ENCODE peak calls at places on chromosomes 4 and X, in four cellular contexts. One of them, this sample, is unnamed.

GRCh38 chr4:10421344-10422055 is 35.7 kb downstream of the ZNF518B start:
- DNase-seq in substantia nigra: no peak
- DNase-seq in activated CD4-positive, alpha-beta memory T cell treated with anti-CD3 and anti-CD28 coated beads for 36 hours: no peak
- DNase-seq in NCI-H1105: peak; percentile 6
- DNase-seq in this sample: no peak

GRCh38 chr4:109046549-109047171 is 255.8 kb downstream of the COL25A1 start:
- DNase-seq in NCI-H1105: no peak
- DNase-seq in substantia nigra: no peak
- DNase-seq in activated CD4-positive, alpha-beta memory T cell treated with anti-CD3 and anti-CD28 coated beads for 36 hours: no peak
- DNase-seq in this sample: no peak

GRCh38 chr4:165477799-165478198 is 99.0 kb downstream of the CPE start:
- DNase-seq in substantia nigra: no peak
- DNase-seq in activated CD4-positive, alpha-beta memory T cell treated with anti-CD3 and anti-CD28 coated beads for 36 hours: no peak
- DNase-seq in NCI-H1105: no peak
- DNase-seq in this sample: no peak

GRCh38 chrX:19811807-19812604 is 75.4 kb downstream of the SH3KBP1 start:
- DNase-seq in substantia nigra: no peak
- DNase-seq in NCI-H1105: no peak
- DNase-seq in activated CD4-positive, alpha-beta memory T cell treated with anti-CD3 and anti-CD28 coated beads for 36 hours: peak; percentile 24
- DNase-seq in this sample: no peak

GRCh38 chrX:118823263-118824172 is at the start of gene ZCCHC12:
- DNase-seq in substantia nigra: peak; percentile 16
- DNase-seq in activated CD4-positive, alpha-beta memory T cell treated with anti-CD3 and anti-CD28 coated beads for 36 hours: peak; percentile 49
- DNase-seq in NCI-H1105: peak; percentile 79
- DNase-seq in this sample: peak; percentile 41

GRCh38 chrX:154443479-154443910 is 446 bp upstream of the FAM50A start:
- DNase-seq in NCI-H1105: peak; percentile 11
- DNase-seq in activated CD4-positive, alpha-beta memory T cell treated with anti-CD3 and anti-CD28 coated beads for 36 hours: no peak
- DNase-seq in substantia nigra: no peak
- DNase-seq in this sample: no peak

GRCh38 chr4:139833131-139833930 is 167.7 kb downstream of the MGST2 start:
- DNase-seq in substantia nigra: no peak
- DNase-seq in activated CD4-positive, alpha-beta memory T cell treated with anti-CD3 and anti-CD28 coated beads for 36 hours: no peak
- DNase-seq in NCI-H1105: peak; percentile 71
- DNase-seq in this sample: no peak

GRCh38 chrX:43604753-43605152 is 51.3 kb upstream of the MAOA start:
- DNase-seq in NCI-H1105: no peak
- DNase-seq in substantia nigra: no peak
- DNase-seq in activated CD4-positive, alpha-beta memory T cell treated with anti-CD3 and anti-CD28 coated beads for 36 hours: no peak
- DNase-seq in this sample: no peak

GRCh38 chr4:36712013-36712412 is 430.6 kb downstream of the DTHD1 start:
- DNase-seq in activated CD4-positive, alpha-beta memory T cell treated with anti-CD3 and anti-CD28 coated beads for 36 hours: no peak
- DNase-seq in substantia nigra: no peak
- DNase-seq in NCI-H1105: no peak
- DNase-seq in this sample: no peak

GRCh38 chr4:149409186-149410056 is 406.2 kb downstream of the IQCM start:
- DNase-seq in NCI-H1105: no peak
- DNase-seq in substantia nigra: no peak
- DNase-seq in activated CD4-positive, alpha-beta memory T cell treated with anti-CD3 and anti-CD28 coated beads for 36 hours: no peak
- DNase-seq in this sample: peak; percentile 23

GRCh38 chrX:152641996-152642395 is 4.3 kb downstream of the GABRQ start:
- DNase-seq in substantia nigra: no peak
- DNase-seq in NCI-H1105: no peak
- DNase-seq in activated CD4-positive, alpha-beta memory T cell treated with anti-CD3 and anti-CD28 coated beads for 36 hours: no peak
- DNase-seq in this sample: peak; percentile 21

GRCh38 chr4:72243641-72244040 is 211.8 kb downstream of the NPFFR2 start:
- DNase-seq in NCI-H1105: no peak
- DNase-seq in activated CD4-positive, alpha-beta memory T cell treated with anti-CD3 and anti-CD28 coated beads for 36 hours: no peak
- DNase-seq in substantia nigra: no peak
- DNase-seq in this sample: no peak

GRCh38 chrX:7065473-7065872 is 82.0 kb upstream of the STS start:
- DNase-seq in NCI-H1105: no peak
- DNase-seq in activated CD4-positive, alpha-beta memory T cell treated with anti-CD3 and anti-CD28 coated beads for 36 hours: no peak
- DNase-seq in substantia nigra: no peak
- DNase-seq in this sample: no peak

GRCh38 chr4:176443117-176443516 is 123.4 kb downstream of the SPCS3 start:
- DNase-seq in NCI-H1105: no peak
- DNase-seq in activated CD4-positive, alpha-beta memory T cell treated with anti-CD3 and anti-CD28 coated beads for 36 hours: no peak
- DNase-seq in substantia nigra: no peak
- DNase-seq in this sample: peak; percentile 25

GRCh38 chr4:93515208-93515607 is 313.3 kb upstream of the ATOH1 start:
- DNase-seq in activated CD4-positive, alpha-beta memory T cell treated with anti-CD3 and anti-CD28 coated beads for 36 hours: no peak
- DNase-seq in NCI-H1105: no peak
- DNase-seq in substantia nigra: no peak
- DNase-seq in this sample: no peak

GRCh38 chr4:145929415-145930178 is 9.0 kb downstream of the ZNF827 start:
- DNase-seq in NCI-H1105: no peak
- DNase-seq in substantia nigra: no peak
- DNase-seq in activated CD4-positive, alpha-beta memory T cell treated with anti-CD3 and anti-CD28 coated beads for 36 hours: no peak
- DNase-seq in this sample: no peak

GRCh38 chr4:48979897-48980579 is 6.0 kb upstream of the CWH43 start:
- DNase-seq in substantia nigra: no peak
- DNase-seq in NCI-H1105: no peak
- DNase-seq in activated CD4-positive, alpha-beta memory T cell treated with anti-CD3 and anti-CD28 coated beads for 36 hours: no peak
- DNase-seq in this sample: no peak

GRCh38 chr4:31655328-31655727 is 935.2 kb downstream of the PCDH7 start:
- DNase-seq in NCI-H1105: no peak
- DNase-seq in substantia nigra: no peak
- DNase-seq in activated CD4-positive, alpha-beta memory T cell treated with anti-CD3 and anti-CD28 coated beads for 36 hours: no peak
- DNase-seq in this sample: no peak

GRCh38 chr4:7710126-7710525 is 229.5 kb downstream of the AFAP1 start:
- DNase-seq in activated CD4-positive, alpha-beta memory T cell treated with anti-CD3 and anti-CD28 coated beads for 36 hours: no peak
- DNase-seq in NCI-H1105: no peak
- DNase-seq in substantia nigra: no peak
- DNase-seq in this sample: no peak

GRCh38 chrX:9197231-9197630 is 163.3 kb upstream of the FAM9B start:
- DNase-seq in activated CD4-positive, alpha-beta memory T cell treated with anti-CD3 and anti-CD28 coated beads for 36 hours: no peak
- DNase-seq in NCI-H1105: no peak
- DNase-seq in substantia nigra: no peak
- DNase-seq in this sample: no peak

GRCh38 chrX:153551135-153551534 is 33.7 kb downstream of the ATP2B3 start:
- DNase-seq in activated CD4-positive, alpha-beta memory T cell treated with anti-CD3 and anti-CD28 coated beads for 36 hours: no peak
- DNase-seq in substantia nigra: no peak
- DNase-seq in NCI-H1105: no peak
- DNase-seq in this sample: no peak

GRCh38 chr4:181959121-181959520 is 284.1 kb upstream of the TENM3 start:
- DNase-seq in NCI-H1105: no peak
- DNase-seq in activated CD4-positive, alpha-beta memory T cell treated with anti-CD3 and anti-CD28 coated beads for 36 hours: no peak
- DNase-seq in substantia nigra: no peak
- DNase-seq in this sample: no peak

GRCh38 chr4:104490770-104491395 is 3.8 kb downstream of the CXXC4 start:
- DNase-seq in NCI-H1105: peak; percentile 70
- DNase-seq in activated CD4-positive, alpha-beta memory T cell treated with anti-CD3 and anti-CD28 coated beads for 36 hours: peak; percentile 51
- DNase-seq in substantia nigra: peak; percentile 62
- DNase-seq in this sample: peak; percentile 71

GRCh38 chr4:73867783-73868182 is 1.4 kb upstream of the CXCL1 start:
- DNase-seq in substantia nigra: no peak
- DNase-seq in activated CD4-positive, alpha-beta memory T cell treated with anti-CD3 and anti-CD28 coated beads for 36 hours: no peak
- DNase-seq in NCI-H1105: no peak
- DNase-seq in this sample: peak; percentile 53

GRCh38 chrX:106898462-106898861 is 4.7 kb downstream of the RIPPLY1 start:
- DNase-seq in NCI-H1105: no peak
- DNase-seq in substantia nigra: no peak
- DNase-seq in activated CD4-positive, alpha-beta memory T cell treated with anti-CD3 and anti-CD28 coated beads for 36 hours: peak; percentile 10
- DNase-seq in this sample: peak; percentile 25

GRCh38 chr4:14943749-14944148 is 58.5 kb upstream of the CPEB2 start:
- DNase-seq in activated CD4-positive, alpha-beta memory T cell treated with anti-CD3 and anti-CD28 coated beads for 36 hours: no peak
- DNase-seq in substantia nigra: no peak
- DNase-seq in NCI-H1105: no peak
- DNase-seq in this sample: no peak

GRCh38 chrX:9785252-9785943 is 831 bp upstream of the SHROOM2 start:
- DNase-seq in substantia nigra: no peak
- DNase-seq in NCI-H1105: no peak
- DNase-seq in activated CD4-positive, alpha-beta memory T cell treated with anti-CD3 and anti-CD28 coated beads for 36 hours: no peak
- DNase-seq in this sample: no peak

GRCh38 chr4:3859571-3859970 is 93.4 kb downstream of the ADRA2C start:
- DNase-seq in NCI-H1105: no peak
- DNase-seq in substantia nigra: no peak
- DNase-seq in activated CD4-positive, alpha-beta memory T cell treated with anti-CD3 and anti-CD28 coated beads for 36 hours: no peak
- DNase-seq in this sample: no peak

GRCh38 chrX:44312421-44312820 is 31.1 kb downstream of the EFHC2 start:
- DNase-seq in activated CD4-positive, alpha-beta memory T cell treated with anti-CD3 and anti-CD28 coated beads for 36 hours: no peak
- DNase-seq in NCI-H1105: no peak
- DNase-seq in substantia nigra: no peak
- DNase-seq in this sample: no peak

GRCh38 chrX:72107320-72107719 is 24.4 kb downstream of the RTL5 start:
- DNase-seq in activated CD4-positive, alpha-beta memory T cell treated with anti-CD3 and anti-CD28 coated beads for 36 hours: peak; percentile 35
- DNase-seq in substantia nigra: no peak
- DNase-seq in NCI-H1105: no peak
- DNase-seq in this sample: no peak

GRCh38 chrX:150605603-150606002 is 37.2 kb downstream of the MTM1 start:
- DNase-seq in substantia nigra: no peak
- DNase-seq in NCI-H1105: no peak
- DNase-seq in activated CD4-positive, alpha-beta memory T cell treated with anti-CD3 and anti-CD28 coated beads for 36 hours: no peak
- DNase-seq in this sample: no peak

This sample was measured in Calu3.